ENCODE peak calls at places on chromosomes 7 and 10, in seven cellular contexts. T is naive thymus-derived CD8-positive, alpha-beta T cell; U is GM04504; Y is NCI-H2029; C is posterior vena cava; R is effector CD4-positive, alpha-beta T cell; J is BE2C. D is an unnamed sample.

GRCh38 chr7:133633055-133633454 is 380.2 kb downstream of the EXOC4 start:
- DNase-seq in Y (no peak), T (no peak), J (no peak), R (no peak), U (no peak), C (no peak), D (no peak)

GRCh38 chr7:152706465-152706864 is 30.5 kb upstream of the XRCC2 start:
- DNase-seq in J (no peak), C (peak), R (no peak), T (no peak), U (no peak), Y (no peak), D (no peak)

GRCh38 chr7:151553356-151553755 is 33.7 kb upstream of the RHEB start:
- DNase-seq in C (no peak), R (no peak), U (no peak), J (no peak), Y (no peak), T (no peak), D (no peak)

GRCh38 chr7:134051020-134051419 is 76.1 kb upstream of the LRGUK start:
- DNase-seq in R (no peak), Y (no peak), U (no peak), C (no peak), T (no peak), J (no peak), D (no peak)

GRCh38 chr10:47031251-47031952 is 120.2 kb downstream of the PTPN20 start:
- DNase-seq in T (no peak), C (peak), U (no peak), R (no peak), J (peak), Y (no peak), D (no peak)

GRCh38 chr7:132386249-132386681 is 190.0 kb downstream of the PLXNA4 start:
- DNase-seq in U (no peak), Y (peak), T (no peak), C (peak), R (no peak), J (peak), D (no peak)

GRCh38 chr10:88071814-88072380 is 208.5 kb downstream of the PTEN start:
- DNase-seq in T (no peak), Y (no peak), R (no peak), J (no peak), C (no peak), U (peak), D (no peak)

GRCh38 chr7:91267558-91267955 is 3.3 kb downstream of the FZD1 start:
- DNase-seq in Y (no peak), U (no peak), C (no peak), R (no peak), J (no peak), T (no peak), D (no peak)

GRCh38 chr10:116548301-116548700 is 2.6 kb downstream of the PNLIP start:
- DNase-seq in Y (no peak), J (no peak), T (no peak), C (no peak), R (no peak), U (no peak), D (no peak)

GRCh38 chr10:47449102-47449978 is 34.6 kb downstream of the ANXA8 start:
- DNase-seq in J (no peak), Y (no peak), R (no peak), C (no peak), T (no peak), U (no peak), D (no peak)

GRCh38 chr10:48648172-48648942 is 36.3 kb upstream of the WDFY4 start:
- DNase-seq in C (no peak), U (no peak), J (no peak), T (no peak), Y (no peak), R (no peak), D (no peak)

GRCh38 chr7:108017776-108018151 is 14.8 kb upstream of the LAMB1 start:
- DNase-seq in Y (no peak), U (no peak), J (no peak), T (no peak), R (no peak), C (no peak), D (no peak)